ENCODE peak calls at places on chromosomes 7 and 10, in seven cellular contexts. N, F, X, T, W, P and D are unnamed samples.
A peak's percentile ranks its signal among the peaks of the same experiment; 100 is the strongest.

GRCh38 chr10:61786728-61787127 is 114.8 kb upstream of the ARID5B start:
- DNase-seq in N (no peak), F (no peak), X (no peak), T (peak; percentile 85), W (no peak), P (no peak), D (peak; percentile 78)

GRCh38 chr7:1409555-1409954 is 49.7 kb downstream of the MICALL2 start:
- DNase-seq in N (no peak), F (no peak), X (no peak), T (no peak), W (no peak), P (no peak), D (no peak)

GRCh38 chr10:43671659-43672555 is 23.2 kb upstream of the ZNF32 start:
- DNase-seq in N (no peak), F (peak; percentile 79), X (peak; percentile 75), T (peak; percentile 75), W (peak; percentile 86), P (peak; percentile 53), D (peak; percentile 73)

GRCh38 chr10:113753020-113753692 is 1.7 kb downstream of the PLEKHS1 start:
- DNase-seq in N (no peak), F (no peak), X (no peak), T (peak; percentile 6), W (no peak), P (no peak), D (no peak)

GRCh38 chr10:32371101-32371500 is 24.1 kb upstream of the EPC1 start:
- DNase-seq in N (no peak), F (no peak), X (no peak), T (no peak), W (no peak), P (no peak), D (no peak)

GRCh38 chr10:117360016-117360415 is 15.2 kb downstream of the PDZD8 start:
- DNase-seq in N (no peak), F (no peak), X (no peak), T (peak; percentile 47), W (no peak), P (no peak), D (no peak)

GRCh38 chr7:135262623-135263320 is 29.1 kb downstream of the STRA8 start:
- DNase-seq in N (no peak), F (peak; percentile 8), X (no peak), T (no peak), W (no peak), P (no peak), D (no peak)

GRCh38 chr7:132117181-132117580 is 459.1 kb downstream of the PLXNA4 start:
- DNase-seq in N (no peak), F (no peak), X (no peak), T (peak; percentile 28), W (peak; percentile 78), P (peak; percentile 60), D (peak; percentile 8)

GRCh38 chr7:41702635-41703371 is at the start of gene INHBA:
- DNase-seq in N (no peak), F (no peak), X (no peak), T (peak; percentile 98), W (no peak), P (peak; percentile 21), D (peak; percentile 89)

GRCh38 chr10:112383325-112383724 is 9.4 kb downstream of the ACSL5 start:
- DNase-seq in N (no peak), F (no peak), X (no peak), T (peak; percentile 88), W (no peak), P (peak; percentile 97), D (peak; percentile 60)

GRCh38 chr10:33734393-33735110 is 400.1 kb upstream of the NRP1 start:
- DNase-seq in N (no peak), F (no peak), X (no peak), T (no peak), W (no peak), P (no peak), D (no peak)

GRCh38 chr10:44647877-44648542 is 263.1 kb upstream of the CXCL12 start:
- DNase-seq in N (no peak), F (no peak), X (no peak), T (peak; percentile 71), W (no peak), P (no peak), D (no peak)

GRCh38 chr7:123569352-123569999 is 11.9 kb upstream of the NDUFA5 start:
- DNase-seq in N (no peak), F (no peak), X (no peak), T (no peak), W (no peak), P (no peak), D (no peak)

GRCh38 chr7:7321681-7322080 is 139.3 kb downstream of the C1GALT1 start:
- DNase-seq in N (no peak), F (no peak), X (no peak), T (no peak), W (no peak), P (peak; percentile 13), D (peak; percentile 2)

GRCh38 chr10:61655335-61655851 is 7.3 kb upstream of the CABCOCO1 start:
- DNase-seq in N (no peak), F (no peak), X (no peak), T (peak; percentile 63), W (no peak), P (no peak), D (peak; percentile 52)

GRCh38 chr10:103845983-103846382 is 9.4 kb downstream of the SH3PXD2A start:
- DNase-seq in N (no peak), F (no peak), X (no peak), T (no peak), W (no peak), P (no peak), D (no peak)

GRCh38 chr7:28502408-28502807 is 90.1 kb downstream of the CREB5 start:
- DNase-seq in N (no peak), F (no peak), X (no peak), T (no peak), W (no peak), P (no peak), D (no peak)

GRCh38 chr10:33136781-33137180 is 178.8 kb upstream of the ITGB1 start:
- DNase-seq in N (no peak), F (no peak), X (no peak), T (peak; percentile 78), W (no peak), P (no peak), D (peak; percentile 45)

GRCh38 chr7:111045469-111045868 is 45.5 kb upstream of the LRRN3 start:
- DNase-seq in N (no peak), F (peak; percentile 27), X (no peak), T (peak; percentile 30), W (peak; percentile 27), P (no peak), D (peak; percentile 15)
- H3K4ac ChIP-seq in N (no peak overlapping the region), F (no peak overlapping the region), X (no peak overlapping the region), T (no peak overlapping the region), W (no peak overlapping the region), P (no peak overlapping the region), D (no peak overlapping the region)

GRCh38 chr7:21044384-21044783 is 257.7 kb upstream of the SP8 start:
- DNase-seq in N (no peak), F (no peak), X (no peak), T (no peak), W (no peak), P (no peak), D (no peak)

GRCh38 chr7:21044913-21045312 is 258.2 kb upstream of the SP8 start:
- DNase-seq in N (no peak), F (no peak), X (no peak), T (no peak), W (no peak), P (no peak), D (no peak)

GRCh38 chr7:21041666-21042065 is 255.0 kb upstream of the SP8 start:
- DNase-seq in N (peak; percentile 23), F (peak; percentile 54), X (peak; percentile 93), T (no peak), W (peak; percentile 42), P (no peak), D (no peak)

DNA sequence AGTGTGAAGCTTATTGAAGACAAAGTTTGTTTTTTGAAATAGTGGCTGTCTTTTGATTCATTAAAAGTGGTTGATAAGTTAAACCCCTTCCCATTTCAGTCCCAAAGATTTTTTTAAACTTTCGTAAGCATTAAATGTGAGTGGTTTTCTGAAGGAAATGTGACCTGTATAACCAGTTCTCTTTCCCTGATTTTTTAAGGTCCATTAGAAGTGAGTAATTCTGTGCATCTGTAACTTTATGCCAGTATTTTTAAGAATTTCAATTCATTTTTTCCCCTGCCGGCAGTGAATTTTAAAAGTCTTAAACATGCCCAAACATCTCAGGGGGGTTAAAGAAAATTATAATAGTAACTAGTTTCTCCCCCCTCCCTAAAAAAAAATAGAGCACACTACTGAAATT is 254.6 kb upstream of the SP8 start:
- DNase-seq in N (no peak), F (no peak), X (no peak), T (no peak), W (no peak), P (no peak), D (no peak)
- H3K27me3 ChIP-seq in N (no peaks in the 10 kb centered on the region), F (no peaks in the 10 kb centered on the region), X (no peaks in the 10 kb centered on the region), T (no peaks in the 10 kb centered on the region), W (no peaks in the 10 kb centered on the region), P (no peaks in the 10 kb centered on the region), D (no peaks in the 10 kb centered on the region)

DNA sequence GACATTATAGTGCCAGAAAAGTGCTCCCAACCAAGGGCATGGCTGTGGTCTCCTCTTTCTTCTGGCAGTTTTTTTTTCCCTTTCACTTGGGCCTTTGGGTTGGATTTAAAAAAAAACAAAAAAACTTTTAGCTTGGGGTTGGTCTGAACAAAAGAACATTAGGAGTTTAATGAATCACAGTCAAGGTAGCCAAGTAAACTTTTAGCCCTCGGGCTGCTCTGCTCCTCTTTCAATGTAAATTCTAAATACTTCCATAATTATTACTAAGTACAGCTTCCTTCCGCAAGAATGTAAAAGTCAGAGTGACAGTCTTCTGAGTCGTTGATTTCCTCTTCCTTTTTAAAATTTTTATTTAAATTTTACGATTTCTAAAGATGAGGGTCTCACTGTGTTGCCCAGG is 79.2 kb downstream of the NRF1 start:
- DNase-seq in N (no peak), F (no peak), X (no peak), T (peak; percentile 27), W (peak; percentile 21), P (peak; percentile 19), D (no peak)
- H2BK120ac ChIP-seq in N (no peak overlapping the region), F (no peak overlapping the region), X (no peak overlapping the region), T (peak overlapping the region; percentile 2), W (no peak overlapping the region), P (no peak overlapping the region), D (no peak overlapping the region)

GRCh38 chr7:96670338-96671289 is 39.0 kb downstream of the SEM1 start:
- DNase-seq in N (no peak), F (no peak), X (no peak), T (no peak), W (no peak), P (no peak), D (no peak)

GRCh38 chr7:96675548-96675947 is 34.1 kb downstream of the SEM1 start:
- DNase-seq in N (no peak), F (no peak), X (no peak), T (no peak), W (no peak), P (no peak), D (no peak)

GRCh38 chr7:96669812-96670211 is 39.8 kb downstream of the SEM1 start:
- DNase-seq in N (no peak), F (no peak), X (no peak), T (no peak), W (no peak), P (no peak), D (no peak)

GRCh38 chr7:96674565-96674964 is 35.1 kb downstream of the SEM1 start:
- DNase-seq in N (no peak), F (no peak), X (no peak), T (no peak), W (no peak), P (no peak), D (no peak)

DNA sequence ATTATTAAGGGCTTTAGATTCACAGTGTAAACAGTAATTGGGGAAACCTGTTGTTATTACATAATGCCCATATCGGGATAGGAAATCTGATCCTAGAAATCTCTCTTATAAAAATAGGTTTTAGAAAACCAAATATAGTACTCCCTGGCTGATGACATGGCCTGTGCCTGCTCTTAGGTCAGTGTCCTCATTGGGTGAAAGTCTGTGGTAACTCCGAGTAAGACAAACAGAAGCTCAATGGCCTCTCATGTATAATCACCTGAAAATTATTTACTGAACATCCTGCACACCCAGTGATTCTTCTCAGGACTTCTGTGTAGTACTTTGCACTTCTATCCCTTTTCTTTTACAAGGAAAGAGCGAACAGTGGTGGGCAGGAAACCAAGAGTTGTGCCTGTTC is 37.8 kb downstream of the SEM1 start:
- DNase-seq in N (no peak), F (no peak), X (no peak), T (no peak), W (no peak), P (no peak), D (no peak)
- H3K4ac ChIP-seq in N (no peak overlapping the region), F (no peak overlapping the region), X (no peak overlapping the region), T (no peak overlapping the region), W (no peak overlapping the region), P (no peak overlapping the region), D (no peak overlapping the region)